ENCODE peak calls at places on chromosomes 1 and 21, in four cellular contexts. I is globus pallidus, O is aorta, Z is hepatic stellate cell. V is an unnamed sample.

GRCh38 chr1:23100074-23100748 is 68.4 kb downstream of the LUZP1 start:
- DNase-seq in I (no peak), O (peak), Z (peak), V (no peak)

GRCh38 chr1:182337736-182338571 is 53.6 kb downstream of the GLUL start:
- DNase-seq in I (no peak), O (no peak), Z (no peak), V (no peak)

GRCh38 chr1:156914440-156914856 is 6.0 kb upstream of the LRRC71 start:
- DNase-seq in I (no peak), O (no peak), Z (no peak), V (no peak)

GRCh38 chr1:30675761-30676160 is 47.6 kb downstream of the MATN1 start:
- DNase-seq in I (no peak), O (no peak), Z (peak), V (no peak)

GRCh38 chr1:185158806-185159205 is 1.8 kb downstream of the SWT1 start:
- DNase-seq in I (peak), O (no peak), Z (no peak), V (no peak)

GRCh38 chr1:207102659-207103058 is 1.4 kb upstream of the C4BPA start:
- DNase-seq in I (no peak), O (no peak), Z (no peak), V (no peak)

GRCh38 chr1:193406901-193407300 is 220.5 kb upstream of the B3GALT2 start:
- DNase-seq in I (peak), O (no peak), Z (peak), V (peak)

GRCh38 chr21:39263372-39263771 is 50.1 kb downstream of the BRWD1 start:
- DNase-seq in I (no peak), O (no peak), Z (no peak), V (no peak)

GRCh38 chr1:108610073-108610472 is 50.2 kb downstream of the EEIG2 start:
- DNase-seq in I (no peak), O (no peak), Z (no peak), V (no peak)

GRCh38 chr1:31529999-31530705 is 46.2 kb upstream of the TINAGL1 start:
- DNase-seq in I (no peak), O (no peak), Z (no peak), V (no peak)

GRCh38 chr1:151908228-151908691 is 1.1 kb downstream of the THEM4 start:
- DNase-seq in I (no peak), O (no peak), Z (no peak), V (no peak)

GRCh38 chr1:155967410-155968400 is 10.6 kb downstream of the ARHGEF2 start:
- DNase-seq in I (no peak), O (no peak), Z (no peak), V (no peak)

GRCh38 chr1:77506771-77507170 is 175.7 kb downstream of the ZZZ3 start:
- DNase-seq in I (no peak), O (no peak), Z (no peak), V (no peak)

V was measured in COLO829.